ENCODE peak calls at places on chromosomes 13 and 19, in four cellular contexts. R, J, Z and G are unnamed samples.

GRCh38 chr19:45922281-45922680 is 7.7 kb upstream of the NANOS2 start:
- DNase-seq in Z (no peak), J (peak), R (no peak), G (no peak)

GRCh38 chr13:113928701-113929627 is 44.9 kb downstream of the C13orf46 start:
- DNase-seq in R (no peak), J (peak), Z (peak), G (no peak)

GRCh38 chr19:7633619-7634018 is at the start of gene PCP2:
- DNase-seq in Z (no peak), R (no peak), J (no peak), G (no peak)

GRCh38 chr13:114026128-114026880 is 52.4 kb upstream of the C13orf46 start:
- DNase-seq in Z (no peak), R (no peak), J (no peak), G (no peak)

GRCh38 chr13:28355822-28356371 is 139.0 kb downstream of the FLT1 start:
- DNase-seq in R (no peak), J (no peak), Z (no peak), G (no peak)

GRCh38 chr19:1446713-1447564 is 3.0 kb upstream of the APC2 start:
- DNase-seq in R (no peak), J (peak), Z (no peak), G (no peak)

GRCh38 chr19:39375929-39376328 is 15.0 kb downstream of the PAF1 start:
- DNase-seq in R (no peak), J (no peak), Z (no peak), G (no peak)

GRCh38 chr13:30373727-30374126 is 48.6 kb upstream of the UBE2L5 start:
- DNase-seq in J (no peak), R (no peak), Z (no peak), G (no peak)

GRCh38 chr13:44759723-44760360 is 183.7 kb upstream of the TSC22D1 start:
- DNase-seq in Z (no peak), J (no peak), R (peak), G (peak)

GRCh38 chr13:108700421-108701170 is 71.2 kb downstream of the MYO16 start:
- DNase-seq in R (no peak), Z (no peak), J (no peak), G (no peak)